ENCODE peak calls at places on chromosomes 11 and 22, in four cellular contexts. V is K562, P is HepG2, C is Panc1. L is an unnamed sample.

GRCh38 chr11:76850815-76851214 is 9.9 kb upstream of the ACER3 start:
- DNase-seq in V (no peak), P (no peak), C (no peak), L (no peak)

GRCh38 chr22:47032091-47032943 is 269.9 kb downstream of the TBC1D22A start:
- DNase-seq in V (no peak), P (no peak), C (no peak), L (no peak)

GRCh38 chr22:48145738-48146137 is 1383.3 kb downstream of the TBC1D22A start:
- DNase-seq in V (no peak), P (no peak), C (no peak), L (no peak)

GRCh38 chr22:48712558-48712957 is 1115.1 kb downstream of the BRD1 start:
- DNase-seq in V (no peak), P (no peak), C (no peak), L (no peak)

GRCh38 chr22:32333141-32333768 is 24.4 kb upstream of the RFPL3 start:
- DNase-seq in V (no peak), P (no peak), C (no peak), L (no peak)

GRCh38 chr11:114102993-114103896 is 43.7 kb downstream of the ZBTB16 start:
- DNase-seq in V (no peak), P (peak), C (no peak), L (no peak)

GRCh38 chr11:68551777-68552176 is 91.2 kb downstream of the PPP6R3 start:
- DNase-seq in V (no peak), P (no peak), C (no peak), L (no peak)

GRCh38 chr11:78577495-78577894 is 2.8 kb upstream of the NARS2 start:
- DNase-seq in V (no peak), P (no peak), C (no peak), L (no peak)

GRCh38 chr11:44755553-44756505 is 29.1 kb downstream of the TSPAN18 start:
- DNase-seq in V (no peak), P (no peak), C (no peak), L (no peak)

GRCh38 chr11:3126207-3126865 is 38.8 kb downstream of the OSBPL5 start:
- DNase-seq in V (no peak), P (no peak), C (no peak), L (peak)

GRCh38 chr11:76665921-76666351 is 4.6 kb downstream of the LRRC32 start:
- DNase-seq in V (no peak), P (no peak), C (no peak), L (no peak)

GRCh38 chr11:126317681-126318641 is 14.1 kb downstream of the DCPS start:
- DNase-seq in V (no peak), P (no peak), C (no peak), L (no peak)

GRCh38 chr11:71190551-71190950 is 61.8 kb downstream of the SHANK2 start:
- DNase-seq in V (no peak), P (no peak), C (no peak), L (no peak)

DNA sequence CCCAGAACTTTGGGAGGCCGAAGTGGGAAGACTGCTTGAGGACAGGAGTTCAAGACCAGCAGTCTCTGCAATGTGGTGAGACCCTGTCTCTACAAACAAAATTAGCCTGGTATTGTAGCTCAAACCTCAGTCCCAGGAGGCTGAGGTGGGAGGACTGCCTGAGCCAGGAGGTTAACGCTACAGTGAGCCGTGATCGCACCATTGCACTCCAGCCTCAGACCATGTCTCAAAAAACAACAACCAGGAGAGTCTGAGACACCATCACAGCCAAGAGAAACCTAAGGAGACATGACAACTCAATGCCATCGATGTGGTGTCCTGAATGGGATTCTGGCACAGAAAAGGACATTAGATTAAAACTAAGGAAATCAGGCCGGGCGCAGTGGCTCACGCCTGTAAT is 28.3 kb upstream of the KDM2A start:
- DNase-seq in V (no peak), P (no peak), C (no peak), L (no peak)
- TF ChIP-seq TCF7L2 in V (no peak), P (no peak), C (no peak), L (no peak)

DNA sequence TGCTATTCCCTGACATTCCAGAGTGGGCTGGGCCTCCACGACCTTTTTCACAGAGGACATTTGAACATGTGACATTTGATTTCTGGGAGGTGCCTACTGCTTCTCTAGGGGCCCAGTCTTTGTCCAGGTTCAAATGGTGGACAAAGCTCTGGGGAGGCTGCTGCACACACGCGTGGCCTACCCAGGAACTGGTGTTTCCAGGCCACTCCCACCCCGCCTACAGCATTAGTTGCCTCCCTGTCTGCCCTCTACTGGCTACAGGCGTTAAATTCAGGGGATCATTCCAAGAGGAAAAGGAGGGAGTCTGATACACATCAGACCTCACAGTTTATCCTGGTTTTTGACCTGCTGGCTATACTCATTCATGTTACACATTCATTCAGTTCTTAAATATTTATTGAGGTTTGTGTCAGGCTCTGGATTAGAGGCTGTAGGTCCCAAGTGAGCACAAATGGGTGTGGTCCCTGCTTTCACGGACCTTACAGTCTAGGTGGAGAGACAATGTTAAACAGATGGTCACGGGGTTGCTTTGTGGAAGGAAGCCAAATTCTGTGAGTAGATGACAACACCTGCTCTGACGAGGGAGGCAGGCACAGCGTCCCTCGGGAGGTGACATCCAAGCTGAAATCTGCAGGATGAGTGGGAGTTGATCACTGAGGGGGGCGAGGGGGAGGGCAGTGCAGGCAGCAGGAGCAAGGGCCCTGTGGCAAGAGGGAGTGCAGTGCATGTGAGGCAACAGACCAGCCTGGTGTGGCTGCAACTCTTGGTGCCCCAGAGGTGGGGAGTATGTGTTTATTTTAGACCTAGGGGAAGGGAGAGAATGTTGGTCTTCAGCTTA is 11.8 kb downstream of the TUB start:
- DNase-seq in V (peak), P (peak), C (no peak), L (peak)
- TF ChIP-seq SIN3A in V (no peak), P (no peak), C (no peak), L (no peak)

DNA sequence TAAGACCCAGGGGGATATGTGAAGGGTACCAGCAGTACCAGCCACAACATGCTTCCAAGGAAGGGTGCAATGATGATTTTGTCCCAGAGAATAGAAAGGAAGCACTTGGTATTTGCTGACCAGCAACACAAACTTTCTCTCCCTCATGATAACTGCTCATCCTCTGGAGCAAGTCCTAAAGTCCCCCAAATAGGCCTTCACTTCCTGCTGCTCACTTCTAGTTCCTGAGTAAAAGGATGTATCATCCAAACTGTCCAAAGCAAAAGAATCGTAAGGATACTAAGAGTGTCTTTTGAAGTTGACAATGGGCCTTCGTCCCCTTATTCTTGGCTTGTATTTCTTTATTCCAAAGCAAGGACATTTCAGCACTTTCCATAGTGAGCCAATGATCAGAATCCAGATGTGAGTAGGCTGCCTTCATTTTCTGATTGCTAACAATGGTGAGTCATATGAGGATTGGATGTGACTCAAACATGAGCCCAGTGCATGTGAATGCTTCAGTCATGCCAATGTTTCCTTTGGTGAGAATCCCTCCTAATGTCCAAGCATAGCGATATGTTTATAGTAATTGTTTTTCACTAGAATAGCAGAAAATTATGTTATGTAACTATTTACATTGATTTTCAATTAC is 243.4 kb upstream of the POU2AF2 start:
- DNase-seq in V (no peak), P (no peak), C (no peak), L (no peak)
- TF ChIP-seq TCF7L2 in V (no peak), P (no peak), C (no peak), L (no peak)

GRCh38 chr22:24315367-24315781 is 44.7 kb downstream of the SPECC1L start:
- DNase-seq in V (no peak), P (peak), C (no peak), L (no peak)

GRCh38 chr22:24305260-24305692 is 34.6 kb downstream of the SPECC1L start:
- DNase-seq in V (no peak), P (no peak), C (no peak), L (no peak)

GRCh38 chr22:24310969-24311368 is 40.3 kb downstream of the SPECC1L start:
- DNase-seq in V (no peak), P (no peak), C (no peak), L (no peak)
- TF ChIP-seq SIN3A in V (no peak), P (no peak), C (no peak), L (no peak)

GRCh38 chr11:57974830-57975229 is 48.9 kb upstream of the OR9Q1 start:
- DNase-seq in V (no peak), P (no peak), C (no peak), L (no peak)
- TF ChIP-seq TCF7L2 in V (no peak), P (no peak), C (no peak), L (no peak)

GRCh38 chr11:121757480-121758125 is 304.8 kb upstream of the SORL1-AS1 start:
- DNase-seq in V (no peak), P (no peak), C (no peak), L (no peak)
- TF ChIP-seq SIN3A in V (no peak), P (no peak), C (no peak), L (no peak)

GRCh38 chr11:104946907-104947306 is 21.5 kb downstream of the CASP4 start:
- DNase-seq in V (peak), P (peak), C (peak), L (peak)
- TF ChIP-seq TCF7L2 in V (no peak), P (no peak), C (no peak), L (no peak)